ENCODE peak calls at places on chromosome X, in four cellular contexts. C is breast epithelium, B is vagina, N is transverse colon. K is an unnamed sample.
A peak's percentile ranks its signal among the peaks of the same experiment; 100 is the strongest.

GRCh38 chrX:113391875-113392274 is 551.2 kb upstream of the AMOT start:
- DNase-seq in C (no peak), B (no peak), N (no peak), K (peak; percentile 57)

GRCh38 chrX:133923548-133923947 is 61.8 kb downstream of the GPC3 start:
- DNase-seq in C (no peak), B (no peak), N (no peak), K (no peak)

GRCh38 chrX:119887721-119888425 is 7.8 kb upstream of the AKAP14 start:
- DNase-seq in C (no peak), B (no peak), N (peak; percentile 73), K (peak; percentile 87)

GRCh38 chrX:916235-916609 is 285.6 kb downstream of the SHOX start:
- DNase-seq in C (no peak), B (no peak), N (no peak), K (peak; percentile 39)

GRCh38 chrX:1248381-1249061 is 20.1 kb upstream of the CSF2RA start:
- DNase-seq in C (no peak), B (no peak), N (no peak), K (peak; percentile 79)

GRCh38 chrX:12319012-12319519 is 180.8 kb downstream of the FRMPD4 start:
- DNase-seq in C (no peak), B (no peak), N (no peak), K (no peak)

GRCh38 chrX:111447298-111447697 is 35.3 kb upstream of the DCX start:
- DNase-seq in C (no peak), B (no peak), N (no peak), K (no peak)

GRCh38 chrX:148538582-148538981 is 38.2 kb downstream of the AFF2 start:
- DNase-seq in C (no peak), B (no peak), N (no peak), K (no peak)

GRCh38 chrX:17801431-17801830 is 59.7 kb downstream of the RAI2 start:
- DNase-seq in C (no peak), B (no peak), N (no peak), K (no peak)

GRCh38 chrX:67727576-67727975 is 183.8 kb downstream of the AR start:
- DNase-seq in C (no peak), B (no peak), N (no peak), K (no peak)

GRCh38 chrX:34638116-34638515 is 19.0 kb downstream of the TMEM47 start:
- DNase-seq in C (no peak), B (no peak), N (no peak), K (no peak)

GRCh38 chrX:153933751-153934472 is 925 bp downstream of the NAA10 start:
- DNase-seq in C (no peak), B (no peak), N (no peak), K (no peak)

GRCh38 chrX:85203461-85203970 is 40.1 kb downstream of the SATL1 start:
- DNase-seq in C (no peak), B (no peak), N (no peak), K (peak; percentile 36)

GRCh38 chrX:30309139-30309571 is at the start of gene NR0B1:
- DNase-seq in C (no peak), B (no peak), N (no peak), K (peak; percentile 66)

GRCh38 chrX:30308263-30309138 is 689 bp downstream of the NR0B1 start:
- DNase-seq in C (no peak), B (no peak), N (no peak), K (peak; percentile 69)

GRCh38 chrX:69229436-69229835 is 64.2 kb upstream of the PJA1 start:
- DNase-seq in C (no peak), B (no peak), N (no peak), K (no peak)

GRCh38 chrX:13059676-13060499 is 15.5 kb upstream of the FAM9C start:
- DNase-seq in C (no peak), B (no peak), N (no peak), K (no peak)

GRCh38 chrX:2463973-2464676 is 36.7 kb downstream of the DHRSX start:
- DNase-seq in C (no peak), B (no peak), N (no peak), K (no peak)

GRCh38 chrX:51894697-51895336 is 1.4 kb downstream of the MAGED1 start:
- DNase-seq in C (no peak), B (no peak), N (peak; percentile 27), K (no peak)

GRCh38 chrX:150696264-150696789 is 3.1 kb downstream of the MTMR1 start:
- DNase-seq in C (no peak), B (no peak), N (no peak), K (no peak)

GRCh38 chrX:101803451-101803850 is 128.4 kb downstream of the ZMAT1 start:
- DNase-seq in C (no peak), B (no peak), N (no peak), K (no peak)

GRCh38 chrX:94053575-94053974 is 379.6 kb downstream of the FAM133A start:
- DNase-seq in C (no peak), B (no peak), N (no peak), K (no peak)

GRCh38 chrX:154436290-154436596 is 711 bp upstream of the GDI1 start:
- DNase-seq in C (no peak), B (no peak), N (no peak), K (no peak)

GRCh38 chrX:149877636-149878035 is 3.3 kb upstream of the MAGEA8 start:
- DNase-seq in C (no peak), B (no peak), N (no peak), K (no peak)

GRCh38 chrX:25523574-25523973 is 507.8 kb upstream of the ARX start:
- DNase-seq in C (no peak), B (no peak), N (no peak), K (no peak)

GRCh38 chrX:150649096-150649870 is 43.9 kb upstream of the MTMR1 start:
- DNase-seq in C (no peak), B (no peak), N (peak; percentile 10), K (no peak)

GRCh38 chrX:1451676-1452496 is 823 bp downstream of the ASMTL start:
- DNase-seq in C (no peak), B (no peak), N (peak; percentile 33), K (peak; percentile 87)

GRCh38 chrX:40086569-40087335 is 11.0 kb downstream of the BCOR start:
- DNase-seq in C (no peak), B (no peak), N (no peak), K (no peak)

GRCh38 chrX:16882188-16882587 is 12.0 kb upstream of the RBBP7 start:
- DNase-seq in C (no peak), B (no peak), N (peak; percentile 57), K (peak; percentile 81)

GRCh38 chrX:50769389-50770063 is 44.5 kb downstream of the SHROOM4 start:
- DNase-seq in C (peak; percentile 64), B (no peak), N (peak; percentile 72), K (no peak)

GRCh38 chrX:24928114-24928513 is 87.7 kb downstream of the ARX start:
- DNase-seq in C (no peak), B (no peak), N (no peak), K (no peak)

GRCh38 chrX:84188320-84188834 is 378 bp upstream of the RPS6KA6 start:
- DNase-seq in C (peak; percentile 35), B (no peak), N (peak; percentile 55), K (no peak)

GRCh38 chrX:29225670-29226069 is 638.4 kb downstream of the IL1RAPL1 start:
- DNase-seq in C (no peak), B (no peak), N (no peak), K (no peak)
- TF ChIP-seq POLR2AphosphoS5 in C (no peak), B (no peak), N (no peak), K (no peak)

GRCh38 chrX:38817004-38817703 is 15.9 kb downstream of the MID1IP1 start:
- DNase-seq in C (no peak), B (no peak), N (peak; percentile 68), K (no peak)

GRCh38 chrX:38806875-38807601 is 5.8 kb downstream of the MID1IP1 start:
- DNase-seq in C (no peak), B (no peak), N (no peak), K (no peak)

GRCh38 chrX:38807873-38808272 is 6.6 kb downstream of the MID1IP1 start:
- DNase-seq in C (no peak), B (no peak), N (no peak), K (no peak)

GRCh38 chrX:38816158-38816557 is 14.9 kb downstream of the MID1IP1 start:
- DNase-seq in C (no peak), B (no peak), N (no peak), K (no peak)

DNA sequence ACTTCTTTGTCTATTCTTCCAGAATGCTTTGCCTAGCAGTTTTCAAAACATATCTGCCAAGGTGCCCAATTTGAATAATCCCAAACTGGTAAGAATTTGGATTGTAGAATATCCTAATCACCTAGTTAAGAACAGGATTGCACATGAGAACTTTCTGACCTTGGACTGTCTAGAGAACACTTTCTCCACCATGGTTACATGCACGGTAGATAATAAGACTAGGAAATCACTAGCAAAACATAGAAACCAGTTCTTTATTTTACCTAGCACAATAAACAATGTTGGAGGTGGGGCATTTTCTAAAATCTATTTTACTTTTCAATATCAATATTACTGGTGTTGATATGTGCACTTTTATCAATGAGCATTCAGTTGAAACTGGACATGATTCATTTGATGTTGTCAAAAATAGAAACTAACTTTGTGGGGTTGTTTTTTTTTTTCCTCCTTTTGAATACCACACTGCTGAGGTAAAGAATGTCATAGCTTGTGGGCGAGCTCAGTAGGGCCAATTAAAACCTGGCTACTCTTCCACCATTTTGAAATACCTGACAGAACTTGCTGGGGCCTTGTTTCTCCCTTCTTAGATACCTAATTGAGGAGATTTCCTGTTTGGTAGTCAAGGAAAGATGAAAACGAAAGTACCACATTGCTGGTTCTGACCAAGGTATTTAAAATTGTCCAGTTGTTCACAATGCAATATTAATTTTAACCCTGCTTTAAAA is 10.4 kb downstream of the MID1IP1 start:
- DNase-seq in C (no peak), B (no peak), N (no peak), K (no peak)
- H3K4me3 ChIP-seq in C (no peak overlapping the region), B (no peak overlapping the region), N (no peak overlapping the region), K (no peak overlapping the region)

GRCh38 chrX:110401142-110401541 is 42.5 kb downstream of the RTL9 start:
- DNase-seq in C (no peak), B (no peak), N (no peak), K (no peak)
- TF ChIP-seq CTCF in C (no peak), B (no peak), N (no peak), K (no peak)

GRCh38 chrX:116198810-116199209 is 28.3 kb downstream of the AGTR2 start:
- DNase-seq in C (no peak), B (no peak), N (no peak), K (no peak)

GRCh38 chrX:116198235-116198634 is 27.7 kb downstream of the AGTR2 start:
- DNase-seq in C (no peak), B (no peak), N (no peak), K (no peak)

DNA sequence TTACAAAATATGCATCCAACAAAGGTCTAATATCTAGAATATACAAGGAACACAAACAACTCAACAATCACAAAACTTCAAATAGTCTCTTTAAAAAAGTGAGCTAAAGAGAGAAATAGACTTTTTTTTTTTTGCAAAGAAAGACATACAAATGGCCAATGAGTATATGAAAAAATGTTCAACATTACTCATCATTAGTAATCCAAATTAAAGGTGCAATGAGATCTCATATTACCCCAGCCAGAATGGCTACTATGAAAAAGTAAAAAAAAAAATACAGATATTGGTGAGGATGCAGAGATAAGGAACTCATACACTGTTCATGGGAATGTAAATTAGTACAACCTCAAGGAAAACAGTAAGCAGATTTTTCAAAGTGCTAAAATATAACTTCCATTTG is 24.1 kb downstream of the AGTR2 start:
- DNase-seq in C (no peak), B (no peak), N (no peak), K (no peak)
- TF ChIP-seq POLR2AphosphoS5 in C (no peak), B (no peak), N (no peak), K (no peak)

GRCh38 chrX:118498755-118499154 is 3.1 kb downstream of the DOCK11 start:
- DNase-seq in C (no peak), B (no peak), N (no peak), K (no peak)
- H3K4me3 ChIP-seq in C (no peak overlapping the region), B (no peak overlapping the region), N (no peak overlapping the region), K (no peak overlapping the region)